ENCODE peak calls at places on chromosome 9, in five cellular contexts. One of them, this sample, is unnamed.

GRCh38 chr9:15696979-15697378 is 144.1 kb downstream of the CCDC171 start:
- DNase-seq in lower leg skin: no peak
- DNase-seq in K562: no peak
- DNase-seq in endothelial cell of umbilical vein: no peak
- DNase-seq in A549: no peak
- DNase-seq in this sample: no peak

GRCh38 chr9:124020520-124021384 is 9.2 kb downstream of the LHX2 start:
- DNase-seq in lower leg skin: no peak
- DNase-seq in K562: no peak
- DNase-seq in endothelial cell of umbilical vein: no peak
- DNase-seq in A549: no peak
- DNase-seq in this sample: no peak

GRCh38 chr9:73684601-73685000 is 532.9 kb downstream of the ANXA1 start:
- DNase-seq in lower leg skin: no peak
- DNase-seq in K562: no peak
- DNase-seq in endothelial cell of umbilical vein: no peak
- DNase-seq in A549: no peak
- DNase-seq in this sample: no peak

GRCh38 chr9:124695280-124695890 is 75.7 kb downstream of the NR6A1 start:
- DNase-seq in lower leg skin: no peak
- DNase-seq in K562: no peak
- DNase-seq in endothelial cell of umbilical vein: no peak
- DNase-seq in A549: no peak
- DNase-seq in this sample: no peak

GRCh38 chr9:13064060-13064459 is 215.4 kb downstream of the MPDZ start:
- DNase-seq in lower leg skin: no peak
- DNase-seq in K562: no peak
- DNase-seq in endothelial cell of umbilical vein: no peak
- DNase-seq in A549: no peak
- DNase-seq in this sample: no peak

GRCh38 chr9:69916950-69917349 is 96.3 kb downstream of the CFAP95 start:
- DNase-seq in lower leg skin: no peak
- DNase-seq in K562: no peak
- DNase-seq in endothelial cell of umbilical vein: peak
- DNase-seq in A549: no peak
- DNase-seq in this sample: no peak

GRCh38 chr9:92969516-92970466 is 22.5 kb downstream of the FGD3 start:
- DNase-seq in lower leg skin: peak
- DNase-seq in K562: no peak
- DNase-seq in endothelial cell of umbilical vein: no peak
- DNase-seq in A549: no peak
- DNase-seq in this sample: no peak

GRCh38 chr9:97572892-97573365 is 60.2 kb downstream of the TSTD2 start:
- DNase-seq in lower leg skin: peak
- DNase-seq in K562: no peak
- DNase-seq in endothelial cell of umbilical vein: no peak
- DNase-seq in A549: no peak
- DNase-seq in this sample: no peak

GRCh38 chr9:126707083-126707482 is 93.4 kb downstream of the LMX1B start:
- DNase-seq in lower leg skin: peak
- DNase-seq in K562: no peak
- DNase-seq in endothelial cell of umbilical vein: no peak
- DNase-seq in A549: no peak
- DNase-seq in this sample: no peak

GRCh38 chr9:9341203-9341602 is 1271.6 kb downstream of the PTPRD start:
- DNase-seq in lower leg skin: no peak
- DNase-seq in K562: no peak
- DNase-seq in endothelial cell of umbilical vein: no peak
- DNase-seq in A549: no peak
- DNase-seq in this sample: no peak

GRCh38 chr9:9337129-9337528 is 1275.7 kb downstream of the PTPRD start:
- DNase-seq in lower leg skin: no peak
- DNase-seq in K562: no peak
- DNase-seq in endothelial cell of umbilical vein: no peak
- DNase-seq in A549: no peak
- DNase-seq in this sample: no peak
- TF ChIP-seq CTCF in lower leg skin: no peak
- TF ChIP-seq CTCF in K562: no peak
- TF ChIP-seq CTCF in endothelial cell of umbilical vein: no peak
- TF ChIP-seq CTCF in A549: no peak
- TF ChIP-seq CTCF in this sample: no peak

GRCh38 chr9:30348904-30349303 is 2035.5 kb upstream of the ACO1 start:
- DNase-seq in lower leg skin: no peak
- DNase-seq in K562: no peak
- DNase-seq in endothelial cell of umbilical vein: no peak
- DNase-seq in A549: no peak
- DNase-seq in this sample: no peak

GRCh38 chr9:30349526-30350513 is 2034.6 kb upstream of the ACO1 start:
- DNase-seq in lower leg skin: no peak
- DNase-seq in K562: no peak
- DNase-seq in endothelial cell of umbilical vein: no peak
- DNase-seq in A549: no peak
- DNase-seq in this sample: no peak
- H3K4me3 ChIP-seq in lower leg skin: no peak
- H3K4me3 ChIP-seq in K562: no peak
- H3K4me3 ChIP-seq in endothelial cell of umbilical vein: no peak
- H3K4me3 ChIP-seq in A549: no peak
- H3K4me3 ChIP-seq in this sample: no peak

GRCh38 chr9:33042528-33042927 is 17.5 kb downstream of the DNAJA1 start:
- DNase-seq in lower leg skin: no peak
- DNase-seq in K562: no peak
- DNase-seq in endothelial cell of umbilical vein: no peak
- DNase-seq in A549: no peak
- DNase-seq in this sample: no peak

GRCh38 chr9:33044677-33045282 is 19.7 kb downstream of the DNAJA1 start:
- DNase-seq in lower leg skin: no peak
- DNase-seq in K562: no peak
- DNase-seq in endothelial cell of umbilical vein: no peak
- DNase-seq in A549: peak
- DNase-seq in this sample: no peak

GRCh38 chr9:33041459-33042188 is 16.6 kb downstream of the DNAJA1 start:
- DNase-seq in lower leg skin: no peak
- DNase-seq in K562: no peak
- DNase-seq in endothelial cell of umbilical vein: no peak
- DNase-seq in A549: no peak
- DNase-seq in this sample: no peak

GRCh38 chr9:33040792-33041458 is 15.9 kb downstream of the DNAJA1 start:
- DNase-seq in lower leg skin: no peak
- DNase-seq in K562: no peak
- DNase-seq in endothelial cell of umbilical vein: no peak
- DNase-seq in A549: no peak
- DNase-seq in this sample: no peak

GRCh38 chr9:33044162-33044673 is 19.1 kb downstream of the DNAJA1 start:
- DNase-seq in lower leg skin: peak
- DNase-seq in K562: peak
- DNase-seq in endothelial cell of umbilical vein: peak
- DNase-seq in A549: peak
- DNase-seq in this sample: peak
- TF ChIP-seq CTCF in lower leg skin: no peak
- TF ChIP-seq CTCF in K562: no peak
- TF ChIP-seq CTCF in endothelial cell of umbilical vein: no peak
- TF ChIP-seq CTCF in A549: no peak
- TF ChIP-seq CTCF in this sample: no peak

GRCh38 chr9:114895605-114896004 is 34.8 kb downstream of the TNFSF8 start:
- DNase-seq in lower leg skin: no peak
- DNase-seq in K562: no peak
- DNase-seq in endothelial cell of umbilical vein: no peak
- DNase-seq in A549: no peak
- DNase-seq in this sample: peak

GRCh38 chr9:114893622-114894021 is 36.8 kb downstream of the TNFSF8 start:
- DNase-seq in lower leg skin: no peak
- DNase-seq in K562: no peak
- DNase-seq in endothelial cell of umbilical vein: peak
- DNase-seq in A549: no peak
- DNase-seq in this sample: no peak

GRCh38 chr9:114894206-114894605 is 36.2 kb downstream of the TNFSF8 start:
- DNase-seq in lower leg skin: no peak
- DNase-seq in K562: no peak
- DNase-seq in endothelial cell of umbilical vein: no peak
- DNase-seq in A549: no peak
- DNase-seq in this sample: no peak

GRCh38 chr9:114896344-114896743 is 34.0 kb downstream of the TNFSF8 start:
- DNase-seq in lower leg skin: no peak
- DNase-seq in K562: no peak
- DNase-seq in endothelial cell of umbilical vein: no peak
- DNase-seq in A549: no peak
- DNase-seq in this sample: no peak

GRCh38 chr9:114894801-114895433 is 35.5 kb downstream of the TNFSF8 start:
- DNase-seq in lower leg skin: no peak
- DNase-seq in K562: no peak
- DNase-seq in endothelial cell of umbilical vein: peak
- DNase-seq in A549: peak
- DNase-seq in this sample: peak
- H3K4me3 ChIP-seq in lower leg skin: no peak
- H3K4me3 ChIP-seq in K562: no peak
- H3K4me3 ChIP-seq in endothelial cell of umbilical vein: peak
- H3K4me3 ChIP-seq in A549: no peak
- H3K4me3 ChIP-seq in this sample: no peak

GRCh38 chr9:134605351-134605968 is 36.1 kb upstream of the COL5A1 start:
- DNase-seq in lower leg skin: no peak
- DNase-seq in K562: no peak
- DNase-seq in endothelial cell of umbilical vein: no peak
- DNase-seq in A549: no peak
- DNase-seq in this sample: no peak
- TF ChIP-seq CTCF in lower leg skin: no peak
- TF ChIP-seq CTCF in K562: no peak
- TF ChIP-seq CTCF in endothelial cell of umbilical vein: no peak
- TF ChIP-seq CTCF in A549: no peak
- TF ChIP-seq CTCF in this sample: no peak

DNA sequence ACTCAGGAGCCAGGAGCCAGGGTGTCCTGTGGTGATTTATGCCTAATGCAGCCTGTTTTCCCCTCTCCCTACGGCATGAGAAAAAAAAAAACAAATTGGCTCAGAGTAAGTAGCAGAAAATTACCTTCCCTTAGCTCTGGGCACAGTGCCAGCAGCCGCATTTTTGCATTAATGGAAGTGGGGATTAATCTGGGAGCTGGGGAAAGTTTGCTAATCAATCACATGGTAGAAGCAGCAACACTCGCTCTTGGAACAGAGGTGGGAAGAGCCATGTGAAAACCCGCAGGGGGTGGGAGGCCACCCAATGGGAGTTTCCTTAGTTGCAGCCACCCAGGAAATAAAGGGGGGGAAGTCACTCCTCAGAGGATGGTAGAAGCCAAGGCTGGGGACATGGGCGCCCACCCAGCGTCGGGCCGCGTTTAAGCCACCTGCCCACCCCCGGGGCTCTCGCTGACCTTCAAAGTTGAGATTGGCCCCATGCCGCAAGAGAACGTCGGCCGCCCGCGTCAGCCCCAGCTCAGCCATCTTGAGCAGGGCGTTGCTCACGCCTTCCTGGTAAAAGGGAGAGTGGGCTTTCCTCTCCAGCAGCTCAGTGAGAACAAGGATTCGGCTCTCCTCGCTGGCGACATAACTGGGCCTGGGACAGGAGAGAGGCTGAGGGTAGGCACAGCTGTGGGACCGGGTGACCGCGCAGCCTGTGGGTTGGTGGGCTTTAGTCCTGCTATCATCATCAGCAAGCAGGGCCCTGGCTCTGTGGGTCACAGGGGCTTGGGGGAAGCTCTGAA is 1.7 kb downstream of the ASB6 start:
- DNase-seq in lower leg skin: no peak
- DNase-seq in K562: no peak
- DNase-seq in endothelial cell of umbilical vein: no peak
- DNase-seq in A549: no peak
- DNase-seq in this sample: no peak
- H3K4me3 ChIP-seq in lower leg skin: no peak
- H3K4me3 ChIP-seq in K562: peak
- H3K4me3 ChIP-seq in endothelial cell of umbilical vein: no peak
- H3K4me3 ChIP-seq in A549: peak
- H3K4me3 ChIP-seq in this sample: peak

DNA sequence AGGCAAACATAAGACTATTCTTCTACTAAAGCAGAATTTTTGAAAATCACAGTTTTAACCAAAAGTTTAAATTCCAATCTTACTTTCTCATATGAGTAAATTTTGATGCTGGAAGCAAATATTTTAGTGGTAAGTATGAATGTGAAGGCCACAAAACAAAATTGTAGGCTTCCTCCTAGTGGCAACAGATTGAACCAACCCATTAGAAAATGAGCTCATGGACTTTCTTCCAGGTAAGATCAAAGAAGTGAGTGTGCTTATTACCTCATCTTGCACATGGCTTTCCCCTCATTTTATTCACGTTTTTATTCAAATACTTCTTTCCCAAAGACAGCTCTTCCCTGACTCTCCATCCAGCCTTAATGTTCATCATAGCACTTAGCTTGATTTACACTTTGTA is 16.5 kb upstream of the RLN2 start:
- DNase-seq in lower leg skin: no peak
- DNase-seq in K562: no peak
- DNase-seq in endothelial cell of umbilical vein: no peak
- DNase-seq in A549: no peak
- DNase-seq in this sample: no peak
- TF ChIP-seq CTCF in lower leg skin: no peak
- TF ChIP-seq CTCF in K562: no peak
- TF ChIP-seq CTCF in endothelial cell of umbilical vein: peak
- TF ChIP-seq CTCF in A549: no peak
- TF ChIP-seq CTCF in this sample: peak

GRCh38 chr9:122464633-122465567 is 12.8 kb downstream of the OR1J1 start:
- DNase-seq in lower leg skin: peak
- DNase-seq in K562: peak
- DNase-seq in endothelial cell of umbilical vein: peak
- DNase-seq in A549: peak
- DNase-seq in this sample: peak
- H3K4me3 ChIP-seq in lower leg skin: peak
- H3K4me3 ChIP-seq in K562: peak
- H3K4me3 ChIP-seq in endothelial cell of umbilical vein: peak
- H3K4me3 ChIP-seq in A549: peak
- H3K4me3 ChIP-seq in this sample: peak

GRCh38 chr9:107274096-107274495 is 9.0 kb upstream of the RAD23B start:
- DNase-seq in lower leg skin: no peak
- DNase-seq in K562: peak
- DNase-seq in endothelial cell of umbilical vein: no peak
- DNase-seq in A549: no peak
- DNase-seq in this sample: no peak
- TF ChIP-seq CTCF in lower leg skin: no peak
- TF ChIP-seq CTCF in K562: peak
- TF ChIP-seq CTCF in endothelial cell of umbilical vein: no peak
- TF ChIP-seq CTCF in A549: no peak
- TF ChIP-seq CTCF in this sample: no peak

This sample was measured in AG09309.